ENCODE peak calls at places on chromosomes 12 and 14, in eight cellular contexts. Q is CD4-positive, alpha-beta T cell; A is epithelial cell of proximal tubule; J is ovary; F is fibroblast of pulmonary artery; Z is cardiac muscle cell; N is A549; D is GM10248. H is an unnamed sample.

GRCh38 chr12:131112690-131113290 is 159.1 kb downstream of the ADGRD1 start:
- DNase-seq in Q (no peak), A (no peak), J (no peak), F (no peak), Z (no peak), N (no peak), D (no peak), H (no peak)

GRCh38 chr14:53152627-53152908 is 555 bp downstream of the DDHD1 start:
- DNase-seq in Q (peak), A (no peak), J (no peak), F (peak), Z (no peak), N (peak), D (no peak), H (no peak)

GRCh38 chr12:110001596-110001995 is 2.4 kb downstream of the ANKRD13A start:
- DNase-seq in Q (no peak), A (no peak), J (no peak), F (no peak), Z (no peak), N (no peak), D (no peak), H (no peak)

GRCh38 chr12:1054103-1054838 is 63.2 kb downstream of the ERC1 start:
- DNase-seq in Q (no peak), A (no peak), J (no peak), F (peak), Z (peak), N (no peak), D (no peak), H (no peak)

GRCh38 chr12:45458854-45459807 is 243.2 kb downstream of the ANO6 start:
- DNase-seq in Q (no peak), A (no peak), J (no peak), F (peak), Z (peak), N (no peak), D (no peak), H (no peak)

GRCh38 chr14:34794217-34794616 is 79.8 kb upstream of the CFL2 start:
- DNase-seq in Q (no peak), A (no peak), J (no peak), F (peak), Z (peak), N (no peak), D (no peak), H (no peak)

GRCh38 chr12:115407036-115407435 is 723.1 kb upstream of the TBX3 start:
- DNase-seq in Q (no peak), A (no peak), J (no peak), F (no peak), Z (no peak), N (no peak), D (no peak), H (no peak)

GRCh38 chr14:81453166-81453766 is 53.1 kb upstream of the STON2 start:
- DNase-seq in Q (peak), A (no peak), J (peak), F (peak), Z (peak), N (peak), D (peak), H (peak)

GRCh38 chr14:66493750-66494149 is 7.6 kb downstream of the CCDC196 start:
- DNase-seq in Q (no peak), A (no peak), J (no peak), F (no peak), Z (no peak), N (no peak), D (no peak), H (no peak)

GRCh38 chr14:77212933-77213656 is 31.5 kb downstream of the TMEM63C start:
- DNase-seq in Q (no peak), A (no peak), J (no peak), F (peak), Z (peak), N (peak), D (peak), H (peak)

GRCh38 chr12:82682326-82682725 is 4.4 kb upstream of the TMTC2 start:
- DNase-seq in Q (no peak), A (no peak), J (no peak), F (no peak), Z (no peak), N (peak), D (no peak), H (no peak)

GRCh38 chr14:30214014-30214413 is 286.4 kb upstream of the PRKD1 start:
- DNase-seq in Q (no peak), A (no peak), J (no peak), F (peak), Z (peak), N (no peak), D (no peak), H (no peak)

GRCh38 chr14:34331728-34332623 is 130.1 kb downstream of the SPTSSA start:
- DNase-seq in Q (peak), A (no peak), J (no peak), F (peak), Z (peak), N (peak), D (peak), H (peak)

GRCh38 chr14:92135269-92135668 is 13.5 kb downstream of the CPSF2 start:
- DNase-seq in Q (no peak), A (no peak), J (no peak), F (peak), Z (peak), N (peak), D (no peak), H (no peak)

GRCh38 chr12:4909397-4909733 is 340 bp upstream of the KCNA1 start:
- DNase-seq in Q (no peak), A (no peak), J (no peak), F (no peak), Z (no peak), N (no peak), D (peak), H (peak)

GRCh38 chr14:73662439-73663056 is 17.8 kb downstream of the DNAL1 start:
- DNase-seq in Q (no peak), A (peak), J (no peak), F (peak), Z (peak), N (peak), D (no peak), H (no peak)

GRCh38 chr12:2804390-2805145 is 7.9 kb upstream of the ITFG2 start:
- DNase-seq in Q (no peak), A (peak), J (peak), F (peak), Z (peak), N (no peak), D (no peak), H (no peak)

GRCh38 chr12:1587927-1588573 is 6.3 kb downstream of the FBXL14 start:
- DNase-seq in Q (no peak), A (no peak), J (no peak), F (no peak), Z (no peak), N (no peak), D (no peak), H (no peak)

GRCh38 chr12:87813476-87814234 is 215.5 kb downstream of the C12orf50 start:
- DNase-seq in Q (no peak), A (peak), J (no peak), F (peak), Z (peak), N (peak), D (no peak), H (no peak)

GRCh38 chr12:990308-990648 is 745 bp upstream of the ERC1 start:
- DNase-seq in Q (peak), A (no peak), J (peak), F (peak), Z (peak), N (no peak), D (no peak), H (no peak)

GRCh38 chr12:109305547-109305946 is 3.5 kb downstream of the FOXN4 start:
- DNase-seq in Q (no peak), A (no peak), J (no peak), F (no peak), Z (no peak), N (no peak), D (no peak), H (no peak)

GRCh38 chr14:59969319-59969718 is 49.4 kb downstream of the LRRC9 start:
- DNase-seq in Q (no peak), A (no peak), J (no peak), F (peak), Z (no peak), N (peak), D (no peak), H (no peak)

GRCh38 chr14:31505411-31505810 is 17.6 kb upstream of the GPR33 start:
- DNase-seq in Q (no peak), A (no peak), J (no peak), F (peak), Z (peak), N (no peak), D (no peak), H (no peak)

GRCh38 chr14:48726080-48726642 is 860.0 kb downstream of the RPS29 start:
- DNase-seq in Q (no peak), A (no peak), J (no peak), F (peak), Z (no peak), N (no peak), D (no peak), H (no peak)

GRCh38 chr12:10771132-10771733 is 31.2 kb downstream of the TAS2R7 start:
- DNase-seq in Q (no peak), A (no peak), J (no peak), F (peak), Z (peak), N (peak), D (no peak), H (no peak)

GRCh38 chr12:47178014-47178413 is 98.3 kb upstream of the AMIGO2 start:
- DNase-seq in Q (no peak), A (no peak), J (no peak), F (no peak), Z (no peak), N (no peak), D (no peak), H (no peak)

GRCh38 chr14:71682337-71682736 is 249.9 kb upstream of the RGS6 start:
- DNase-seq in Q (no peak), A (no peak), J (no peak), F (no peak), Z (no peak), N (no peak), D (no peak), H (no peak)

GRCh38 chr12:46590991-46591703 is 218.6 kb upstream of the SLC38A2 start:
- DNase-seq in Q (no peak), A (no peak), J (no peak), F (no peak), Z (no peak), N (no peak), D (no peak), H (no peak)

GRCh38 chr12:8913702-8914032 is 642 bp upstream of the PHC1 start:
- DNase-seq in Q (no peak), A (no peak), J (no peak), F (no peak), Z (no peak), N (no peak), D (no peak), H (no peak)

GRCh38 chr12:68750506-68750905 is 4.5 kb downstream of the SLC35E3 start:
- DNase-seq in Q (no peak), A (no peak), J (no peak), F (no peak), Z (no peak), N (no peak), D (no peak), H (no peak)
- TF ChIP-seq CTCF in Q (no peak), A (no peak), J (no peak), F (no peak), Z (no peak), N (no peak), D (no peak), H (no peak)

DNA sequence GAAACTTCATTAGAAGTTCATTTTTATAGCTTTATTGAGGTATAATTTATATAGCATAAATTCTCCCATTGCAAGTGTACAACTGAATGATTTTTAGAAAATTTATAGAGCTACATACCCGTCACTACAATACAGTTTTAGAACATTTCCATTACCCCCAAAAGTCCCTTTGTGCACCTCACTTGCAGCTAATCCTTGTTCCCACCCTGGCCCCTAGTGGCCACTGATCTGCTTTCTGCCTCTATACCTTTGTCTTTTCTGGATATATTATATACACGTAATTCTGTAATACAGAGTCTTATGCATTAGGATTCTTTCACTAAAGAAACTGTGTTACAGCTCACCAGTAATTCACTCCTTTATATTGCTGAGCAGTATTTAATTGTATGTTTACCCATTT is 145.1 kb upstream of the DIO2 start:
- DNase-seq in Q (no peak), A (no peak), J (no peak), F (peak), Z (peak), N (peak), D (no peak), H (no peak)
- TF ChIP-seq CTCF in Q (no peak), A (peak), J (no peak), F (peak), Z (peak), N (peak), D (no peak), H (peak)

DNA sequence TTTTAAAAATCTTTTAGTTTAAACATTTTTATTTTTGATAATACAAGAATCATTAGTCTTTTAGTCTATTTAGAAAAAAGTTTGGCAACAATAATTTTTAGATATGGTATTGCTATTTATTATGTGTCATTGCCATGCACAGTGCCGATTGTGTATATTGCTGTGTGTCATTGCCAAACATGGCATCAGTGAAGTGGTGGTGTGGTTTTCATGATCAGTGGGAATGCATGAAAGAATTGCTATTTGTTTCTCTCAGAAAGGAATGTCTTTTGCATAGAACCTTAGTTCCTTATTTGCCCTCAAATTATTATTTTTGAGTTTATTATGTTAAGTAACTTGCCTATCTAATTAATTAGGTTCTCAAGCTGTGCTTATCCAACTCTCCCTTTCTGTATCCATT is 397.5 kb upstream of the PDE3A start:
- DNase-seq in Q (no peak), A (no peak), J (no peak), F (no peak), Z (no peak), N (no peak), D (no peak), H (no peak)
- TF ChIP-seq CTCF in Q (no peak), A (no peak), J (no peak), F (no peak), Z (no peak), N (no peak), D (no peak), H (no peak)

DNA sequence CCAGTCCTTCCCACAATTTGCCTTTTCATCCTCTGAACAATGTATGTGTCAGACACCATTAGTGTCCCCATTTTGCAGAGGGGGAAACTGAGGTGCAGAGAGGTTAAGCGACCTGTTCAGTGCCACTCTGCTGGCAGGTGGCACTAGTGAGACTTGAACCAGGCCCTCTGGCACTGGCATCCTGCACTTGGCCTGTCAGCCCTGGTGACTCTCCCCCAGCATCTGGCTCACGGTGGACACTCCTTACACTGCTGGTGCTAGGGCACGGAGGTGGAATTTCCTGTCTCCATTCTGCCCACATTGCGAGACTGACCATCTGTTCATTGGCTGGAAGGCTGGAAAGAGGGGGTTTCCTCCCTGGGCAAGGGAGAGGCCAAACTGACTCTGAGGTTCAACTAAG is 48.7 kb downstream of the CCNK start:
- DNase-seq in Q (no peak), A (no peak), J (no peak), F (peak), Z (peak), N (no peak), D (no peak), H (no peak)
- TF ChIP-seq CTCF in Q (no peak), A (peak), J (no peak), F (no peak), Z (no peak), N (no peak), D (no peak), H (no peak)

DNA sequence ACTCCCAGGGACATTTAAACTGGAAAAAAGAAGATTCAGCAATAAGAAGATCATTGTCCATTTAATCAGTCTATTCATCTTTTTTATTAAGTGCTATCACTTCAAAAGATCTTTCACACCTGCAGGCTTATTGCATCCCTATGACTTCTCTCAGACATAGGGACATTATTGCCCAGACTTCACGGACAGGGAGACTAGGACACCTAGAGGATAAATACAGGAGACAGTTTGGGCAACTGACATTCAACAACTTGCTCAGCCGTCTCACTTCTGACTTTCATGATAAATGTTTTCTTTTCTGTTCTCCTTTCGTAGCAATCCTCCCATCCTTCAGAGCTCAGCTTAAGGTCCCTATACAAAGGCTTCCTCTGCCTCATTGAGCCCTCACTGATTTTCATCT is 84.3 kb downstream of the TMEM30B start:
- DNase-seq in Q (no peak), A (no peak), J (no peak), F (peak), Z (no peak), N (peak), D (no peak), H (no peak)
- TF ChIP-seq CTCF in Q (no peak), A (peak), J (no peak), F (peak), Z (peak), N (peak), D (no peak), H (no peak)

DNA sequence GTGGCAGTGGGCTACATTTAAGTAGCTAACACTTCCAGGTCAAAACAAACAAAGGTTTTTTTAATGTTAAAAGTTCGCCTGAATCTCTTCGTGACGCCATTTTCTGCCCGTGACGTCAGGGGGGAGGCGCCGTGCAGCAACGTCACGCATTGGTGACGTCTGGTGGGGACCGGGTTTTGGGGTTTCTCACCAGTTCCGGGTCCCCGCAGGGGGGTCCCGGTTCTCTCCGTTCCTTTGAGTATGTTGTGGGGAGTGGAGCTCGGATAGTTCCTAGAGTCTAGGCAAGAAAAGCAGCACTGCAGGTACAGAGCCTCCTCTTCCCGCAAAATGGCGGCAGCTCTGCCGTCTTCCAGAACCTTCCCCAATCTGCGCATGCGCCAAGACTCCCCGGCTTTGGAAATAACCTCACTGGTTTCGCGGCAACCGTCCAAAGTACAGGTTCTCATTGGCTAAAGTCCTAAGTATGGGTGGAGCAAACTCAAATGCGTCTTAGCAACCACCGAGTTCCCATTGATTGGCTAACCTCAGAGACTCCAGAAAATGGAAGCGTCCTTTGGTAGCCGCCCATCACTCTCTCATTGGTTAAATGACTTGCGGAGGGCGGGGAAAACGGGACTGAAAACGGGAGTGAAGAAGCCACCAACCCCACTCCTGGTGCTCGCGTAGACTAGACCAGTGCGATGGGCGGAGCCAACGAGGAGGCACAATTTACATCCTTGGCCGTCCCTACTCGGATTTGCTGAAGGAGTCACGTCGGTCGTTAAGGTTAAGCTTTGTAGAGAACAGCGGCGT is at the start of gene RBM23:
- DNase-seq in Q (peak), A (peak), J (peak), F (peak), Z (peak), N (peak), D (peak), H (peak)
- TF ChIP-seq CTCF in Q (no peak), A (no peak), J (no peak), F (no peak), Z (no peak), N (no peak), D (no peak), H (no peak)

DNA sequence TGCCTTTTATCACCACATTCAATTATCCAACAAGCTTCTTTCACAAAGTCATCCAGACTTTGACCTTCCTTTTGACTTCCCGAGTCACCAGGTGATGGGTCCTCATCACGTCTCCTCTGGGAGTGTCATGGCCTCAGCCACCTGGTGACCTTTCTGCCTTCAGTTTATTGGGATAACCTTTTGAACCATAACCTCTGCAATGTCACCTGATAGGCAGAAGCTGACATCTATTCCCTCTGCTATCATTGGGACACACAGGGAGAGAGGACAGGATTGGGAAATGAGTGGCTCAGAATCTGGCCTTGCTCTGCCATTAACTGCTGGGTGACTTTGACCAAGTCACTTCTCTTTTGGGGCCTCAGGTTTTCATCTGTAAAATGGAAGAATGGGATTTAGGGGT is 388.7 kb downstream of the NUAK1 start:
- DNase-seq in Q (no peak), A (no peak), J (no peak), F (no peak), Z (no peak), N (no peak), D (no peak), H (no peak)
- TF ChIP-seq CTCF in Q (no peak), A (no peak), J (no peak), F (no peak), Z (no peak), N (no peak), D (no peak), H (no peak)

H was measured in neural crest cell.